ENCODE peak calls at places on chromosomes 6 and 20, in eight cellular contexts. K is stomach, B is GM10248, Z is glutamatergic neuron, L is nephron progenitor cell, C is astrocyte of the spinal cord, V is HepG2, F is cardiac fibroblast. G is an unnamed sample.

GRCh38 chr6:108946695-108947094 is 98.5 kb downstream of the ARMC2 start:
- DNase-seq in K (no peak), B (no peak), Z (no peak), L (no peak), C (peak), V (no peak), F (peak), G (no peak)

GRCh38 chr6:38460216-38460615 is 179.5 kb downstream of the BTBD9 start:
- DNase-seq in K (no peak), B (no peak), Z (no peak), L (no peak), C (peak), V (no peak), F (peak), G (no peak)

GRCh38 chr20:57619053-57619831 is 984 bp downstream of the ZBP1 start:
- DNase-seq in K (peak), B (peak), Z (no peak), L (no peak), C (no peak), V (no peak), F (no peak), G (no peak)

GRCh38 chr20:58718121-58718563 is 25.5 kb downstream of the NPEPL1 start:
- DNase-seq in K (no peak), B (peak), Z (no peak), L (no peak), C (no peak), V (no peak), F (no peak), G (no peak)

GRCh38 chr20:18456600-18456999 is 10.2 kb downstream of the DZANK1 start:
- DNase-seq in K (no peak), B (no peak), Z (no peak), L (no peak), C (no peak), V (no peak), F (no peak), G (no peak)

GRCh38 chr20:57810511-57811372 is 100.9 kb upstream of the PMEPA1 start:
- DNase-seq in K (no peak), B (no peak), Z (no peak), L (peak), C (peak), V (peak), F (no peak), G (no peak)

GRCh38 chr20:19210426-19211155 is 1.9 kb upstream of the SLC24A3 start:
- DNase-seq in K (no peak), B (no peak), Z (no peak), L (no peak), C (no peak), V (no peak), F (no peak), G (no peak)

GRCh38 chr6:90293319-90293937 is 3.2 kb downstream of the BACH2 start:
- DNase-seq in K (no peak), B (no peak), Z (peak), L (no peak), C (no peak), V (no peak), F (no peak), G (no peak)

GRCh38 chr6:98921038-98921437 is 26.7 kb downstream of the FBXL4 start:
- DNase-seq in K (no peak), B (peak), Z (no peak), L (no peak), C (peak), V (no peak), F (no peak), G (no peak)

GRCh38 chr6:146785001-146785585 is 186.3 kb downstream of the ADGB start:
- DNase-seq in K (no peak), B (no peak), Z (no peak), L (peak), C (peak), V (peak), F (peak), G (peak)

GRCh38 chr6:119351005-119351394 is 1.4 kb upstream of the MAN1A1 start:
- DNase-seq in K (no peak), B (no peak), Z (no peak), L (no peak), C (peak), V (no peak), F (peak), G (no peak)

DNA sequence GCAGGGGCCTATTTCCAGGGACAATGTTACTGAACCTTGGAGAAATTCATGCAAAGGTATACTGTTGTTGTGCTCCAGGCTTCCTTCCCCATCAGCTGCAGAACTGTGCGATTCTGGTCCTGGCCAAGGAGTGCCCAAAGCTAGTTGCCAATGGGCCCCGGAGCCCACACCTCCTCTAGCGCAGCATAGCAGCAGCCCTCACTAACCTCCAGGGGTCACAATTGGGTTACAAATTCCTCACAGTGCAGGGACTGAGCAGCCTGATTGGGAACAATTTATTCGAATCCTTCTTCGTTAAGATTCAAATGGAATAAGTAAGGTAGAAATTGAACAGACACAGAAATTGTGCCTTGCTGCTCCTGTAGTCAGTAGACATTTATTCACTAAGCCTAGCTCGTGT is 284.9 kb downstream of the PRKN start:
- DNase-seq in K (no peak), B (no peak), Z (peak), L (peak), C (no peak), V (peak), F (no peak), G (peak)
- TF ChIP-seq CTCF in K (no peak), B (no peak), Z (peak), L (peak), C (no peak), V (peak), F (no peak), G (peak)

GRCh38 chr6:8066108-8066507 is 1.9 kb upstream of the BLOC1S5 start:
- DNase-seq in K (no peak), B (no peak), Z (no peak), L (no peak), C (no peak), V (no peak), F (no peak), G (no peak)
- TF ChIP-seq CTCF in K (no peak), B (no peak), Z (no peak), L (no peak), C (peak), V (no peak), F (peak), G (no peak)

DNA sequence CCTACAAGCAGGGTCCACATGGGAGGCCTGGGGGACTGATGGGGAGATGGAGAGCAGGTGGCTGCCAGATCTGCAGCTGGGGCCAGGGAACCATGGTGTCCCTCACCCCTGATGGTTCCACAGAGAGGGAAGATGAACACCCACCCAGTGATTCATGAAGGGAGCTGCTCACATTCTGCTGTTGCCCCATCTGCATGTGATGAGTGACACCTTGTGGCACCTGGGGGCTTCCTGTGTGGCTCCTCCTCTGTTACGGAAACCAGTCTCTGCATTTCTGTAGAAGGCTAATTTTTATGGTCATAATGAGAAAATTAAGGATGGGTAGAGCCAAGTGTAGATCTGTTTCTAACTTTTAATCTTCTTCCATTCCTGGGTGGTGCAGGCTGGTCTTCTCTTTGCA is 217.1 kb downstream of the SMOC2 start:
- DNase-seq in K (no peak), B (no peak), Z (no peak), L (no peak), C (no peak), V (peak), F (no peak), G (no peak)
- TF ChIP-seq CTCF in K (no peak), B (no peak), Z (no peak), L (no peak), C (no peak), V (peak), F (no peak), G (no peak)

GRCh38 chr6:124812067-124812466 is 150.2 kb upstream of the RNF217 start:
- DNase-seq in K (no peak), B (no peak), Z (no peak), L (no peak), C (no peak), V (no peak), F (no peak), G (no peak)
- TF ChIP-seq CTCF in K (no peak), B (no peak), Z (no peak), L (no peak), C (no peak), V (no peak), F (no peak), G (no peak)

DNA sequence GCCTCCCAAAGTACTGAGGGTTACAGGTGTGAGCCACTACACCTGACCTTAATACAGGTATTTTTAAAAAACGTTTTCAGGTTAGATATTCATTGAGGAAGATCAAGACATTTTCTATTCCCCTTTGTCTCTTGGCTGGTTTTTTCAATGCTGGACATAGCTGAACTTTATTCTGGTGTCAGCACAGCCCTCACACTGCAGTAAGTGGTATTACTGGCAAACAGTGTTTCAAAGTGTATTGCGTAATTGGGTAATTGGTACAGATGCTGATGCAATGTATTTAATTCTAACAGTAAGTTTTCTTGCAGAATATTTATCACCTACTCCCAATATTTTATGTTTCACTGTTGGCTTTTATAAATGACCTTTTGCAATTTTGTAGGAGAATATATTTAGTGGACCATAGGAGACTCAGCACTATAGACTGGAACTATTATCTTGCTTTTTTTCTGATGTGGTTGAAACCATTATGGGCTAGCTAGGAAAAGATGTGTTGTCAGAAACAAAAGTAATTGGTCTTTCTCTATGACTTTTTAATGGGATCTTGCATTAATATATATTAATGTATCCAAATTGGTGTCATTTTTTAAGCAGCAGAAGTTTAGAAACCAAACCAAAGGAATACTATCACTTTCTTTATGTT is 287.6 kb upstream of the SOX4 start:
- DNase-seq in K (no peak), B (no peak), Z (no peak), L (no peak), C (peak), V (peak), F (peak), G (no peak)
- TF ChIP-seq CTCF in K (no peak), B (no peak), Z (no peak), L (no peak), C (peak), V (peak), F (peak), G (no peak)

DNA sequence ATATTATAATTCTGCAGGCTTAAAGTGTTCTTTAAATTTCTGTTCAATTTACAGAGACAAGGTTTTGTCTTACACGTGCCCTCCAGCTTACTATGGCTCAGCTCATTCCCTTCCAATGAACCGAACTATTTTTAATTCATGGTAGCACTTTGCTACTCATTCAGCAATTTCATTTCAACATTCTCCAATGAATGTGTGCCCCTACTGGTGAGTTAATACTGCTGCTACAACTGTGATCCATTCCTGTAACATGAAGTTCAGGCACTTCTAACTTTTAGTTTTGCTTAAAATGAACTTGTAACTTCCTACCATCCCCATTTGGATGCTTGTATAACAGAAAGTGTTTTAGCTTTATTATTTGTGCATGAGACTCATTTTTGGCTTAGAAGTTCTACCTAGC is 99.7 kb downstream of the F13A1 start:
- DNase-seq in K (no peak), B (no peak), Z (no peak), L (no peak), C (no peak), V (no peak), F (no peak), G (no peak)
- TF ChIP-seq CTCF in K (no peak), B (peak), Z (peak), L (peak), C (peak), V (no peak), F (no peak), G (no peak)

DNA sequence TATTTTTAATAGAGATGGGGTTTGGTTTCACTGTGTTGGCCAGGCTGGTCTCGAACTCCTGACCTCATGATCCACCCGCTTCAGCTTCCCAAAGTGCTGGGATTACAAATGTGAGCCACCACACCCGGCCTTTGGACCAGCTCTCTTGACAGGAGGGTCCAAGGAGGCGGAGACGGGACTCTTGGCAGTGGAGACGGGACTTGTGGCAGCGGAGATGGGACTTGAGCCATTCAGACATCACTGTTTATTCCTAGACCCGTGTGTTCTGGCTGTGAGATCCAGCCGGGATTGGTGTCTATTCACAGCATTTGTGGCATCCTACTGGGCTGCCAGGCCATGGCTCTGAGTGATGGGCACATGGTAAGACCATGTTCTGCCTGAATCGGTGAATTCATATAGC is 25.6 kb downstream of the PRPF6 start:
- DNase-seq in K (no peak), B (no peak), Z (no peak), L (no peak), C (no peak), V (no peak), F (no peak), G (no peak)
- TF ChIP-seq CTCF in K (no peak), B (no peak), Z (no peak), L (no peak), C (no peak), V (no peak), F (no peak), G (no peak)

GRCh38 chr6:155690820-155691219 is 235.2 kb upstream of the NOX3 start:
- DNase-seq in K (no peak), B (no peak), Z (no peak), L (no peak), C (no peak), V (no peak), F (no peak), G (no peak)

GRCh38 chr6:155695495-155695894 is 239.9 kb upstream of the NOX3 start:
- DNase-seq in K (no peak), B (no peak), Z (no peak), L (no peak), C (no peak), V (no peak), F (no peak), G (no peak)

GRCh38 chr6:155693573-155694428 is 238.2 kb upstream of the NOX3 start:
- DNase-seq in K (peak), B (no peak), Z (no peak), L (no peak), C (no peak), V (no peak), F (no peak), G (no peak)

DNA sequence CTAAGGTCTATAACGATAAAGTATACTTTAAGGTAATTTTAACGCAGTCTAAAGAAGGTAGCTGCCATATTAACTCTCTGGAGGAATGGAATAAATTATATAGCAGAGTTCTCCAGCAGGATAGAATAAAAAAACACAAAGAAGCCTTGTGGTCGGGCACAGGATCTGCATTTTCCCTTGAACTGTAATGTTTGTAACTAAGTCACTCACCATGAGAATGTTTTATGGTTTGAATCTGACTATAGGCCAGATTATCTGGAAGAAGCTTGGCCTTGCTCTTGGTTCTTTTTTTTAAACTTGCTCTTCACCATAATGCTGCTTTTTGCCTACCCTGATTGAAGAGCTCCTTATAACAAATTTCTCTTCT is 238.8 kb upstream of the NOX3 start:
- DNase-seq in K (no peak), B (no peak), Z (no peak), L (no peak), C (peak), V (no peak), F (no peak), G (no peak)
- TF ChIP-seq CTCF in K (no peak), B (no peak), Z (no peak), L (no peak), C (no peak), V (no peak), F (no peak), G (no peak)

GRCh38 chr20:1826046-1826445 is 69.2 kb upstream of the SIRPA start:
- DNase-seq in K (no peak), B (no peak), Z (no peak), L (no peak), C (no peak), V (no peak), F (no peak), G (no peak)

GRCh38 chr20:1824177-1824576 is 71.0 kb upstream of the SIRPA start:
- DNase-seq in K (no peak), B (no peak), Z (no peak), L (no peak), C (no peak), V (no peak), F (no peak), G (no peak)

GRCh38 chr20:1823421-1823892 is 71.8 kb upstream of the SIRPA start:
- DNase-seq in K (no peak), B (no peak), Z (no peak), L (no peak), C (no peak), V (no peak), F (no peak), G (no peak)

GRCh38 chr20:1825492-1825891 is 69.7 kb upstream of the SIRPA start:
- DNase-seq in K (no peak), B (no peak), Z (no peak), L (no peak), C (peak), V (no peak), F (peak), G (no peak)

DNA sequence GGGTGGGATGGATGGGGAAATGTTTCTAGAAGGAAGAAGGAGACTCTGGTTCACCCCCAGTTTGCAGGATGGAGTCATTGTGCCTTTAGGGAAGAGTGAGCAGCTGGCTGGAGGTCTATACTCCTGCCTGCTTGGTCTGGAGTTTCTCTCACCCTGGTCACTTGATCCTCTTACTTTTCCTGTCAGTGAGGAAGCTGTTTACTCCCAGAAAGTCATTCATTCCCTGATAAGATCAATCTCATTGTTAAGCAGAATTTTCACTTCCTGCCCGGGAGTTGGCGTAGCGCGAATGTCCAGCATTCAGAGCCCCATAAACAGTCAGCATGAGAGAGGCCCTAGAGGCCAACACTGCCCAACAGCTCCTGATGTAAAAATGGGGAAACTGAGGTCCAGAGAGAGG is 70.4 kb upstream of the SIRPA start:
- DNase-seq in K (no peak), B (no peak), Z (no peak), L (no peak), C (no peak), V (no peak), F (peak), G (no peak)
- TF ChIP-seq CTCF in K (no peak), B (no peak), Z (no peak), L (no peak), C (no peak), V (no peak), F (no peak), G (no peak)